ENCODE peak calls at places on chromosomes 11 and 22, in four cellular contexts. One of them, this sample, is unnamed.

GRCh38 chr22:42902875-42903510 is 45.9 kb upstream of the ARFGAP3 start:
- DNase-seq in HFFc6: no peak
- DNase-seq in body of pancreas: no peak
- DNase-seq in vagina: no peak
- DNase-seq in this sample: no peak

GRCh38 chr22:42321908-42322561 is 51.6 kb upstream of the TCF20 start:
- DNase-seq in body of pancreas: no peak
- DNase-seq in HFFc6: no peak
- DNase-seq in vagina: no peak
- DNase-seq in this sample: no peak

GRCh38 chr11:132093861-132094260 is 723.4 kb downstream of the NTM start:
- DNase-seq in vagina: no peak
- DNase-seq in HFFc6: no peak
- DNase-seq in body of pancreas: no peak
- DNase-seq in this sample: no peak

GRCh38 chr22:35467788-35468187 is 67.8 kb downstream of the MCM5 start:
- DNase-seq in vagina: no peak
- DNase-seq in HFFc6: no peak
- DNase-seq in body of pancreas: peak; percentile 62
- DNase-seq in this sample: peak; percentile 76

GRCh38 chr11:55942785-55943392 is 6.7 kb upstream of the OR5I1 start:
- DNase-seq in vagina: no peak
- DNase-seq in HFFc6: peak; percentile 41
- DNase-seq in body of pancreas: peak; percentile 14
- DNase-seq in this sample: no peak

GRCh38 chr11:74019860-74020259 is 11.0 kb upstream of the UCP3 start:
- DNase-seq in vagina: no peak
- DNase-seq in body of pancreas: no peak
- DNase-seq in HFFc6: no peak
- DNase-seq in this sample: no peak

GRCh38 chr11:35487532-35488078 is 37.8 kb downstream of the PAMR1 start:
- DNase-seq in body of pancreas: peak; percentile 39
- DNase-seq in HFFc6: peak; percentile 49
- DNase-seq in vagina: no peak
- DNase-seq in this sample: peak; percentile 36

GRCh38 chr11:70942593-70942992 is 309.8 kb downstream of the SHANK2 start:
- DNase-seq in vagina: no peak
- DNase-seq in HFFc6: no peak
- DNase-seq in body of pancreas: no peak
- DNase-seq in this sample: no peak

GRCh38 chr11:30683176-30683575 is 97.0 kb upstream of the MPPED2 start:
- DNase-seq in body of pancreas: no peak
- DNase-seq in vagina: no peak
- DNase-seq in HFFc6: no peak
- DNase-seq in this sample: no peak

GRCh38 chr11:117851852-117852251 is 24.6 kb downstream of the FXYD6 start:
- DNase-seq in HFFc6: no peak
- DNase-seq in vagina: no peak
- DNase-seq in body of pancreas: no peak
- DNase-seq in this sample: peak; percentile 19

GRCh38 chr11:88332851-88333250 is 4.7 kb downstream of the CTSC start:
- DNase-seq in body of pancreas: no peak
- DNase-seq in HFFc6: no peak
- DNase-seq in vagina: no peak
- DNase-seq in this sample: no peak

GRCh38 chr11:79276900-79277299 is 163.9 kb downstream of the TENM4 start:
- DNase-seq in body of pancreas: no peak
- DNase-seq in vagina: no peak
- DNase-seq in HFFc6: no peak
- DNase-seq in this sample: no peak

GRCh38 chr11:9740202-9740881 is 76.5 kb downstream of the SWAP70 start:
- DNase-seq in body of pancreas: no peak
- DNase-seq in vagina: no peak
- DNase-seq in HFFc6: no peak
- DNase-seq in this sample: peak; percentile 40

GRCh38 chr22:36212896-36213295 is 11.3 kb upstream of the APOL4 start:
- DNase-seq in body of pancreas: no peak
- DNase-seq in HFFc6: no peak
- DNase-seq in vagina: no peak
- DNase-seq in this sample: no peak

GRCh38 chr11:95972055-95972454 is 48.1 kb upstream of the MTMR2 start:
- DNase-seq in vagina: no peak
- DNase-seq in HFFc6: no peak
- DNase-seq in body of pancreas: no peak
- DNase-seq in this sample: no peak

GRCh38 chr11:95968585-95968984 is 44.7 kb upstream of the MTMR2 start:
- DNase-seq in body of pancreas: no peak
- DNase-seq in vagina: no peak
- DNase-seq in HFFc6: peak; percentile 10
- DNase-seq in this sample: no peak
- TF ChIP-seq CTCF in body of pancreas: no peak
- TF ChIP-seq CTCF in vagina: no peak
- TF ChIP-seq CTCF in HFFc6: peak; percentile 71
- TF ChIP-seq CTCF in this sample: peak; percentile 18

DNA sequence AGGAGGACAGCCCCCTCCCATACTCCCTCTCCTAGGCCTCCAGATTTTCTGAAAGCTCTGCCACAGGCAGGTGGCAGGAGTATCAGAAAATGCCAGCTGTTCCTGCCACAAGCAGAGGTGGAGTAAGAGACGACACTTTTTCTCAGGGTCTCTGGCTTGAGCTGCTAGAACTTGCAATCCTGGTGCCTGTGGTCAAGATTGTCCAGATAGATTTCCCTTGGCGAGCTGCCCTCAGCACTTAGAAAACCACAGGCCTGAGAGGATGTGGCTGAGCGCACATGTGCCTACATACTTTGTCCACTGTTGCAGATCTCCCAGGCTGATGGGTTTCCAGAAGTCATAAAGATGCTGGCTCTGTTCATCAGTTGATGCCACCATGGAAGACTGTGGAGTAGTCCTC is 65.7 kb upstream of the NAV2 start:
- DNase-seq in vagina: no peak
- DNase-seq in HFFc6: peak; percentile 95
- DNase-seq in body of pancreas: peak; percentile 40
- DNase-seq in this sample: no peak
- TF ChIP-seq CTCF in vagina: no peak
- TF ChIP-seq CTCF in HFFc6: peak; percentile 46
- TF ChIP-seq CTCF in body of pancreas: no peak
- TF ChIP-seq CTCF in this sample: no peak

GRCh38 chr22:47802446-47802845 is 1040.0 kb downstream of the TBC1D22A start:
- DNase-seq in HFFc6: no peak
- DNase-seq in vagina: peak; percentile 44
- DNase-seq in body of pancreas: no peak
- DNase-seq in this sample: no peak
- TF ChIP-seq CTCF in HFFc6: no peak
- TF ChIP-seq CTCF in vagina: no peak
- TF ChIP-seq CTCF in body of pancreas: no peak
- TF ChIP-seq CTCF in this sample: no peak

GRCh38 chr11:129223260-129223659 is 31.1 kb upstream of the ARHGAP32 start:
- DNase-seq in vagina: no peak
- DNase-seq in body of pancreas: no peak
- DNase-seq in HFFc6: no peak
- DNase-seq in this sample: no peak

GRCh38 chr11:129223701-129224149 is 31.6 kb upstream of the ARHGAP32 start:
- DNase-seq in HFFc6: no peak
- DNase-seq in body of pancreas: no peak
- DNase-seq in vagina: no peak
- DNase-seq in this sample: no peak

GRCh38 chr11:129226207-129226798 is 34.2 kb upstream of the ARHGAP32 start:
- DNase-seq in body of pancreas: no peak
- DNase-seq in HFFc6: no peak
- DNase-seq in vagina: no peak
- DNase-seq in this sample: no peak

GRCh38 chr11:129225190-129225589 is 33.1 kb upstream of the ARHGAP32 start:
- DNase-seq in body of pancreas: no peak
- DNase-seq in vagina: no peak
- DNase-seq in HFFc6: peak; percentile 49
- DNase-seq in this sample: no peak

GRCh38 chr11:129224538-129224937 is 32.4 kb upstream of the ARHGAP32 start:
- DNase-seq in body of pancreas: no peak
- DNase-seq in HFFc6: no peak
- DNase-seq in vagina: no peak
- DNase-seq in this sample: no peak
- TF ChIP-seq CTCF in body of pancreas: no peak
- TF ChIP-seq CTCF in HFFc6: no peak
- TF ChIP-seq CTCF in vagina: no peak
- TF ChIP-seq CTCF in this sample: no peak

This sample was measured in colonic mucosa.